ENCODE peak calls at places on chromosomes 6 and 20, in ten cellular contexts. One of them, this sample, is unnamed.

GRCh38 chr6:128327890-128328289 is 192.5 kb downstream of the PTPRK start:
- DNase-seq in SHP77: peak; percentile 29
- DNase-seq in activated CD4-positive, alpha-beta T cell treated with anti-CD3 and anti-CD28 coated beads for 36 hours: peak; percentile 30
- DNase-seq in activated naive CD8-positive, alpha-beta T cell treated with anti-CD3 and anti-CD28 coated beads, Interleukin-2, amount 50 U/mL, for 16 hours: no peak
- DNase-seq in cerebellar cortex: peak; percentile 35
- DNase-seq in memory B cell: peak; percentile 9
- DNase-seq in stimulated activated CD4-positive, alpha-beta T cell treated with anti-CD3 and anti-CD28 coated beads, Interleukin-12 subunit alpha, Interleukin-12 subunit beta, amount 100 ng/mL, for 4 hours: no peak
- DNase-seq in neuronal stem cell: no peak
- DNase-seq in EL: peak; percentile 40
- DNase-seq in stimulated activated CD8-positive, alpha-beta memory T cell treated with anti-CD3 and anti-CD28 coated beads, Interleukin-12 subunit alpha, Interleukin-12 subunit beta, amount 100 ng/mL, for 4 hours: no peak
- DNase-seq in this sample: peak; percentile 16

GRCh38 chr6:21586760-21587181 is 6.8 kb upstream of the SOX4 start:
- DNase-seq in SHP77: peak; percentile 89
- DNase-seq in activated CD4-positive, alpha-beta T cell treated with anti-CD3 and anti-CD28 coated beads for 36 hours: no peak
- DNase-seq in activated naive CD8-positive, alpha-beta T cell treated with anti-CD3 and anti-CD28 coated beads, Interleukin-2, amount 50 U/mL, for 16 hours: no peak
- DNase-seq in cerebellar cortex: peak; percentile 87
- DNase-seq in memory B cell: no peak
- DNase-seq in stimulated activated CD4-positive, alpha-beta T cell treated with anti-CD3 and anti-CD28 coated beads, Interleukin-12 subunit alpha, Interleukin-12 subunit beta, amount 100 ng/mL, for 4 hours: no peak
- DNase-seq in neuronal stem cell: no peak
- DNase-seq in EL: no peak
- DNase-seq in stimulated activated CD8-positive, alpha-beta memory T cell treated with anti-CD3 and anti-CD28 coated beads, Interleukin-12 subunit alpha, Interleukin-12 subunit beta, amount 100 ng/mL, for 4 hours: no peak
- DNase-seq in this sample: peak; percentile 95

GRCh38 chr20:54433653-54434052 is 41.7 kb upstream of the DOK5 start:
- DNase-seq in SHP77: peak; percentile 95
- DNase-seq in activated CD4-positive, alpha-beta T cell treated with anti-CD3 and anti-CD28 coated beads for 36 hours: no peak
- DNase-seq in activated naive CD8-positive, alpha-beta T cell treated with anti-CD3 and anti-CD28 coated beads, Interleukin-2, amount 50 U/mL, for 16 hours: no peak
- DNase-seq in cerebellar cortex: peak; percentile 94
- DNase-seq in memory B cell: no peak
- DNase-seq in stimulated activated CD4-positive, alpha-beta T cell treated with anti-CD3 and anti-CD28 coated beads, Interleukin-12 subunit alpha, Interleukin-12 subunit beta, amount 100 ng/mL, for 4 hours: no peak
- DNase-seq in neuronal stem cell: no peak
- DNase-seq in EL: no peak
- DNase-seq in stimulated activated CD8-positive, alpha-beta memory T cell treated with anti-CD3 and anti-CD28 coated beads, Interleukin-12 subunit alpha, Interleukin-12 subunit beta, amount 100 ng/mL, for 4 hours: no peak
- DNase-seq in this sample: no peak

GRCh38 chr6:84524636-84525035 is 239.8 kb downstream of the TBX18 start:
- DNase-seq in SHP77: no peak
- DNase-seq in activated CD4-positive, alpha-beta T cell treated with anti-CD3 and anti-CD28 coated beads for 36 hours: peak; percentile 5
- DNase-seq in activated naive CD8-positive, alpha-beta T cell treated with anti-CD3 and anti-CD28 coated beads, Interleukin-2, amount 50 U/mL, for 16 hours: no peak
- DNase-seq in cerebellar cortex: no peak
- DNase-seq in memory B cell: no peak
- DNase-seq in stimulated activated CD4-positive, alpha-beta T cell treated with anti-CD3 and anti-CD28 coated beads, Interleukin-12 subunit alpha, Interleukin-12 subunit beta, amount 100 ng/mL, for 4 hours: no peak
- DNase-seq in neuronal stem cell: no peak
- DNase-seq in EL: no peak
- DNase-seq in stimulated activated CD8-positive, alpha-beta memory T cell treated with anti-CD3 and anti-CD28 coated beads, Interleukin-12 subunit alpha, Interleukin-12 subunit beta, amount 100 ng/mL, for 4 hours: no peak
- DNase-seq in this sample: no peak

GRCh38 chr20:3744806-3745685 is 12.6 kb downstream of the HSPA12B start:
- DNase-seq in SHP77: peak; percentile 26
- DNase-seq in activated CD4-positive, alpha-beta T cell treated with anti-CD3 and anti-CD28 coated beads for 36 hours: peak; percentile 89
- DNase-seq in activated naive CD8-positive, alpha-beta T cell treated with anti-CD3 and anti-CD28 coated beads, Interleukin-2, amount 50 U/mL, for 16 hours: peak; percentile 47
- DNase-seq in cerebellar cortex: no peak
- DNase-seq in memory B cell: peak; percentile 46
- DNase-seq in stimulated activated CD4-positive, alpha-beta T cell treated with anti-CD3 and anti-CD28 coated beads, Interleukin-12 subunit alpha, Interleukin-12 subunit beta, amount 100 ng/mL, for 4 hours: peak; percentile 69
- DNase-seq in neuronal stem cell: peak; percentile 68
- DNase-seq in EL: no peak
- DNase-seq in stimulated activated CD8-positive, alpha-beta memory T cell treated with anti-CD3 and anti-CD28 coated beads, Interleukin-12 subunit alpha, Interleukin-12 subunit beta, amount 100 ng/mL, for 4 hours: peak; percentile 44
- DNase-seq in this sample: peak; percentile 85

GRCh38 chr6:46645265-46645664 is 7.4 kb downstream of the CYP39A1 start:
- DNase-seq in SHP77: no peak
- DNase-seq in activated CD4-positive, alpha-beta T cell treated with anti-CD3 and anti-CD28 coated beads for 36 hours: no peak
- DNase-seq in activated naive CD8-positive, alpha-beta T cell treated with anti-CD3 and anti-CD28 coated beads, Interleukin-2, amount 50 U/mL, for 16 hours: no peak
- DNase-seq in cerebellar cortex: no peak
- DNase-seq in memory B cell: no peak
- DNase-seq in stimulated activated CD4-positive, alpha-beta T cell treated with anti-CD3 and anti-CD28 coated beads, Interleukin-12 subunit alpha, Interleukin-12 subunit beta, amount 100 ng/mL, for 4 hours: no peak
- DNase-seq in neuronal stem cell: no peak
- DNase-seq in EL: no peak
- DNase-seq in stimulated activated CD8-positive, alpha-beta memory T cell treated with anti-CD3 and anti-CD28 coated beads, Interleukin-12 subunit alpha, Interleukin-12 subunit beta, amount 100 ng/mL, for 4 hours: no peak
- DNase-seq in this sample: no peak

GRCh38 chr6:135008072-135008940 is 46.3 kb downstream of the HBS1L start:
- DNase-seq in SHP77: no peak
- DNase-seq in activated CD4-positive, alpha-beta T cell treated with anti-CD3 and anti-CD28 coated beads for 36 hours: peak; percentile 26
- DNase-seq in activated naive CD8-positive, alpha-beta T cell treated with anti-CD3 and anti-CD28 coated beads, Interleukin-2, amount 50 U/mL, for 16 hours: no peak
- DNase-seq in cerebellar cortex: no peak
- DNase-seq in memory B cell: no peak
- DNase-seq in stimulated activated CD4-positive, alpha-beta T cell treated with anti-CD3 and anti-CD28 coated beads, Interleukin-12 subunit alpha, Interleukin-12 subunit beta, amount 100 ng/mL, for 4 hours: no peak
- DNase-seq in neuronal stem cell: no peak
- DNase-seq in EL: no peak
- DNase-seq in stimulated activated CD8-positive, alpha-beta memory T cell treated with anti-CD3 and anti-CD28 coated beads, Interleukin-12 subunit alpha, Interleukin-12 subunit beta, amount 100 ng/mL, for 4 hours: no peak
- DNase-seq in this sample: no peak

GRCh38 chr20:46127396-46128010 is 9.4 kb downstream of the CD40 start:
- DNase-seq in SHP77: no peak
- DNase-seq in activated CD4-positive, alpha-beta T cell treated with anti-CD3 and anti-CD28 coated beads for 36 hours: no peak
- DNase-seq in activated naive CD8-positive, alpha-beta T cell treated with anti-CD3 and anti-CD28 coated beads, Interleukin-2, amount 50 U/mL, for 16 hours: no peak
- DNase-seq in cerebellar cortex: peak; percentile 48
- DNase-seq in memory B cell: no peak
- DNase-seq in stimulated activated CD4-positive, alpha-beta T cell treated with anti-CD3 and anti-CD28 coated beads, Interleukin-12 subunit alpha, Interleukin-12 subunit beta, amount 100 ng/mL, for 4 hours: no peak
- DNase-seq in neuronal stem cell: no peak
- DNase-seq in EL: no peak
- DNase-seq in stimulated activated CD8-positive, alpha-beta memory T cell treated with anti-CD3 and anti-CD28 coated beads, Interleukin-12 subunit alpha, Interleukin-12 subunit beta, amount 100 ng/mL, for 4 hours: no peak
- DNase-seq in this sample: no peak

GRCh38 chr20:2206957-2207769 is 88.6 kb upstream of the TGM3 start:
- DNase-seq in SHP77: no peak
- DNase-seq in activated CD4-positive, alpha-beta T cell treated with anti-CD3 and anti-CD28 coated beads for 36 hours: peak; percentile 85
- DNase-seq in activated naive CD8-positive, alpha-beta T cell treated with anti-CD3 and anti-CD28 coated beads, Interleukin-2, amount 50 U/mL, for 16 hours: peak; percentile 47
- DNase-seq in cerebellar cortex: peak; percentile 27
- DNase-seq in memory B cell: peak; percentile 87
- DNase-seq in stimulated activated CD4-positive, alpha-beta T cell treated with anti-CD3 and anti-CD28 coated beads, Interleukin-12 subunit alpha, Interleukin-12 subunit beta, amount 100 ng/mL, for 4 hours: peak; percentile 78
- DNase-seq in neuronal stem cell: peak; percentile 73
- DNase-seq in EL: peak; percentile 76
- DNase-seq in stimulated activated CD8-positive, alpha-beta memory T cell treated with anti-CD3 and anti-CD28 coated beads, Interleukin-12 subunit alpha, Interleukin-12 subunit beta, amount 100 ng/mL, for 4 hours: peak; percentile 81
- DNase-seq in this sample: peak; percentile 55

GRCh38 chr20:51337126-51337805 is 205.3 kb downstream of the NFATC2 start:
- DNase-seq in SHP77: no peak
- DNase-seq in activated CD4-positive, alpha-beta T cell treated with anti-CD3 and anti-CD28 coated beads for 36 hours: no peak
- DNase-seq in activated naive CD8-positive, alpha-beta T cell treated with anti-CD3 and anti-CD28 coated beads, Interleukin-2, amount 50 U/mL, for 16 hours: no peak
- DNase-seq in cerebellar cortex: no peak
- DNase-seq in memory B cell: no peak
- DNase-seq in stimulated activated CD4-positive, alpha-beta T cell treated with anti-CD3 and anti-CD28 coated beads, Interleukin-12 subunit alpha, Interleukin-12 subunit beta, amount 100 ng/mL, for 4 hours: no peak
- DNase-seq in neuronal stem cell: no peak
- DNase-seq in EL: no peak
- DNase-seq in stimulated activated CD8-positive, alpha-beta memory T cell treated with anti-CD3 and anti-CD28 coated beads, Interleukin-12 subunit alpha, Interleukin-12 subunit beta, amount 100 ng/mL, for 4 hours: no peak
- DNase-seq in this sample: no peak

GRCh38 chr6:137571854-137572253 is 77.7 kb upstream of the OLIG3 start:
- DNase-seq in SHP77: no peak
- DNase-seq in activated CD4-positive, alpha-beta T cell treated with anti-CD3 and anti-CD28 coated beads for 36 hours: peak; percentile 77
- DNase-seq in activated naive CD8-positive, alpha-beta T cell treated with anti-CD3 and anti-CD28 coated beads, Interleukin-2, amount 50 U/mL, for 16 hours: peak; percentile 32
- DNase-seq in cerebellar cortex: peak; percentile 12
- DNase-seq in memory B cell: peak; percentile 53
- DNase-seq in stimulated activated CD4-positive, alpha-beta T cell treated with anti-CD3 and anti-CD28 coated beads, Interleukin-12 subunit alpha, Interleukin-12 subunit beta, amount 100 ng/mL, for 4 hours: peak; percentile 62
- DNase-seq in neuronal stem cell: peak; percentile 36
- DNase-seq in EL: peak; percentile 32
- DNase-seq in stimulated activated CD8-positive, alpha-beta memory T cell treated with anti-CD3 and anti-CD28 coated beads, Interleukin-12 subunit alpha, Interleukin-12 subunit beta, amount 100 ng/mL, for 4 hours: no peak
- DNase-seq in this sample: peak; percentile 72

GRCh38 chr20:2745060-2745910 is 52.7 kb downstream of the EBF4 start:
- DNase-seq in SHP77: no peak
- DNase-seq in activated CD4-positive, alpha-beta T cell treated with anti-CD3 and anti-CD28 coated beads for 36 hours: no peak
- DNase-seq in activated naive CD8-positive, alpha-beta T cell treated with anti-CD3 and anti-CD28 coated beads, Interleukin-2, amount 50 U/mL, for 16 hours: no peak
- DNase-seq in cerebellar cortex: no peak
- DNase-seq in memory B cell: no peak
- DNase-seq in stimulated activated CD4-positive, alpha-beta T cell treated with anti-CD3 and anti-CD28 coated beads, Interleukin-12 subunit alpha, Interleukin-12 subunit beta, amount 100 ng/mL, for 4 hours: no peak
- DNase-seq in neuronal stem cell: no peak
- DNase-seq in EL: no peak
- DNase-seq in stimulated activated CD8-positive, alpha-beta memory T cell treated with anti-CD3 and anti-CD28 coated beads, Interleukin-12 subunit alpha, Interleukin-12 subunit beta, amount 100 ng/mL, for 4 hours: no peak
- DNase-seq in this sample: no peak

GRCh38 chr6:41255638-41256246 is 27.6 kb downstream of the TREML4 start:
- DNase-seq in SHP77: no peak
- DNase-seq in activated CD4-positive, alpha-beta T cell treated with anti-CD3 and anti-CD28 coated beads for 36 hours: no peak
- DNase-seq in activated naive CD8-positive, alpha-beta T cell treated with anti-CD3 and anti-CD28 coated beads, Interleukin-2, amount 50 U/mL, for 16 hours: no peak
- DNase-seq in cerebellar cortex: no peak
- DNase-seq in memory B cell: no peak
- DNase-seq in stimulated activated CD4-positive, alpha-beta T cell treated with anti-CD3 and anti-CD28 coated beads, Interleukin-12 subunit alpha, Interleukin-12 subunit beta, amount 100 ng/mL, for 4 hours: no peak
- DNase-seq in neuronal stem cell: no peak
- DNase-seq in EL: no peak
- DNase-seq in stimulated activated CD8-positive, alpha-beta memory T cell treated with anti-CD3 and anti-CD28 coated beads, Interleukin-12 subunit alpha, Interleukin-12 subunit beta, amount 100 ng/mL, for 4 hours: no peak
- DNase-seq in this sample: no peak

GRCh38 chr20:11851646-11852045 is 66.0 kb upstream of the BTBD3 start:
- DNase-seq in SHP77: no peak
- DNase-seq in activated CD4-positive, alpha-beta T cell treated with anti-CD3 and anti-CD28 coated beads for 36 hours: no peak
- DNase-seq in activated naive CD8-positive, alpha-beta T cell treated with anti-CD3 and anti-CD28 coated beads, Interleukin-2, amount 50 U/mL, for 16 hours: no peak
- DNase-seq in cerebellar cortex: no peak
- DNase-seq in memory B cell: no peak
- DNase-seq in stimulated activated CD4-positive, alpha-beta T cell treated with anti-CD3 and anti-CD28 coated beads, Interleukin-12 subunit alpha, Interleukin-12 subunit beta, amount 100 ng/mL, for 4 hours: no peak
- DNase-seq in neuronal stem cell: no peak
- DNase-seq in EL: no peak
- DNase-seq in stimulated activated CD8-positive, alpha-beta memory T cell treated with anti-CD3 and anti-CD28 coated beads, Interleukin-12 subunit alpha, Interleukin-12 subunit beta, amount 100 ng/mL, for 4 hours: no peak
- DNase-seq in this sample: no peak

GRCh38 chr6:128572286-128572685 is 51.9 kb upstream of the PTPRK start:
- DNase-seq in SHP77: no peak
- DNase-seq in activated CD4-positive, alpha-beta T cell treated with anti-CD3 and anti-CD28 coated beads for 36 hours: no peak
- DNase-seq in activated naive CD8-positive, alpha-beta T cell treated with anti-CD3 and anti-CD28 coated beads, Interleukin-2, amount 50 U/mL, for 16 hours: no peak
- DNase-seq in cerebellar cortex: no peak
- DNase-seq in memory B cell: no peak
- DNase-seq in stimulated activated CD4-positive, alpha-beta T cell treated with anti-CD3 and anti-CD28 coated beads, Interleukin-12 subunit alpha, Interleukin-12 subunit beta, amount 100 ng/mL, for 4 hours: no peak
- DNase-seq in neuronal stem cell: no peak
- DNase-seq in EL: peak; percentile 70
- DNase-seq in stimulated activated CD8-positive, alpha-beta memory T cell treated with anti-CD3 and anti-CD28 coated beads, Interleukin-12 subunit alpha, Interleukin-12 subunit beta, amount 100 ng/mL, for 4 hours: no peak
- DNase-seq in this sample: no peak

GRCh38 chr6:27871919-27872633 is 40.1 kb downstream of the OR2B2 start:
- DNase-seq in SHP77: peak; percentile 92
- DNase-seq in activated CD4-positive, alpha-beta T cell treated with anti-CD3 and anti-CD28 coated beads for 36 hours: peak; percentile 84
- DNase-seq in activated naive CD8-positive, alpha-beta T cell treated with anti-CD3 and anti-CD28 coated beads, Interleukin-2, amount 50 U/mL, for 16 hours: peak; percentile 54
- DNase-seq in cerebellar cortex: peak; percentile 7
- DNase-seq in memory B cell: peak; percentile 73
- DNase-seq in stimulated activated CD4-positive, alpha-beta T cell treated with anti-CD3 and anti-CD28 coated beads, Interleukin-12 subunit alpha, Interleukin-12 subunit beta, amount 100 ng/mL, for 4 hours: peak; percentile 60
- DNase-seq in neuronal stem cell: peak; percentile 95
- DNase-seq in EL: peak; percentile 97
- DNase-seq in stimulated activated CD8-positive, alpha-beta memory T cell treated with anti-CD3 and anti-CD28 coated beads, Interleukin-12 subunit alpha, Interleukin-12 subunit beta, amount 100 ng/mL, for 4 hours: peak; percentile 61
- DNase-seq in this sample: peak; percentile 96

GRCh38 chr6:2111162-2111677 is 134.2 kb downstream of the GMDS start:
- DNase-seq in SHP77: no peak
- DNase-seq in activated CD4-positive, alpha-beta T cell treated with anti-CD3 and anti-CD28 coated beads for 36 hours: peak; percentile 24
- DNase-seq in activated naive CD8-positive, alpha-beta T cell treated with anti-CD3 and anti-CD28 coated beads, Interleukin-2, amount 50 U/mL, for 16 hours: no peak
- DNase-seq in cerebellar cortex: no peak
- DNase-seq in memory B cell: no peak
- DNase-seq in stimulated activated CD4-positive, alpha-beta T cell treated with anti-CD3 and anti-CD28 coated beads, Interleukin-12 subunit alpha, Interleukin-12 subunit beta, amount 100 ng/mL, for 4 hours: no peak
- DNase-seq in neuronal stem cell: no peak
- DNase-seq in EL: peak; percentile 68
- DNase-seq in stimulated activated CD8-positive, alpha-beta memory T cell treated with anti-CD3 and anti-CD28 coated beads, Interleukin-12 subunit alpha, Interleukin-12 subunit beta, amount 100 ng/mL, for 4 hours: no peak
- DNase-seq in this sample: no peak

GRCh38 chr6:133774356-133774755 is 114.6 kb upstream of the TCF21 start:
- DNase-seq in SHP77: no peak
- DNase-seq in activated CD4-positive, alpha-beta T cell treated with anti-CD3 and anti-CD28 coated beads for 36 hours: no peak
- DNase-seq in activated naive CD8-positive, alpha-beta T cell treated with anti-CD3 and anti-CD28 coated beads, Interleukin-2, amount 50 U/mL, for 16 hours: no peak
- DNase-seq in cerebellar cortex: no peak
- DNase-seq in memory B cell: no peak
- DNase-seq in stimulated activated CD4-positive, alpha-beta T cell treated with anti-CD3 and anti-CD28 coated beads, Interleukin-12 subunit alpha, Interleukin-12 subunit beta, amount 100 ng/mL, for 4 hours: no peak
- DNase-seq in neuronal stem cell: no peak
- DNase-seq in EL: peak; percentile 71
- DNase-seq in stimulated activated CD8-positive, alpha-beta memory T cell treated with anti-CD3 and anti-CD28 coated beads, Interleukin-12 subunit alpha, Interleukin-12 subunit beta, amount 100 ng/mL, for 4 hours: no peak
- DNase-seq in this sample: no peak

GRCh38 chr6:138655828-138656227 is 117.7 kb upstream of the CCDC28A start:
- DNase-seq in SHP77: no peak
- DNase-seq in activated CD4-positive, alpha-beta T cell treated with anti-CD3 and anti-CD28 coated beads for 36 hours: no peak
- DNase-seq in activated naive CD8-positive, alpha-beta T cell treated with anti-CD3 and anti-CD28 coated beads, Interleukin-2, amount 50 U/mL, for 16 hours: no peak
- DNase-seq in cerebellar cortex: no peak
- DNase-seq in memory B cell: no peak
- DNase-seq in stimulated activated CD4-positive, alpha-beta T cell treated with anti-CD3 and anti-CD28 coated beads, Interleukin-12 subunit alpha, Interleukin-12 subunit beta, amount 100 ng/mL, for 4 hours: no peak
- DNase-seq in neuronal stem cell: no peak
- DNase-seq in EL: no peak
- DNase-seq in stimulated activated CD8-positive, alpha-beta memory T cell treated with anti-CD3 and anti-CD28 coated beads, Interleukin-12 subunit alpha, Interleukin-12 subunit beta, amount 100 ng/mL, for 4 hours: no peak
- DNase-seq in this sample: no peak

GRCh38 chr6:142803027-142803426 is 141.9 kb downstream of the HIVEP2 start:
- DNase-seq in SHP77: no peak
- DNase-seq in activated CD4-positive, alpha-beta T cell treated with anti-CD3 and anti-CD28 coated beads for 36 hours: no peak
- DNase-seq in activated naive CD8-positive, alpha-beta T cell treated with anti-CD3 and anti-CD28 coated beads, Interleukin-2, amount 50 U/mL, for 16 hours: no peak
- DNase-seq in cerebellar cortex: no peak
- DNase-seq in memory B cell: no peak
- DNase-seq in stimulated activated CD4-positive, alpha-beta T cell treated with anti-CD3 and anti-CD28 coated beads, Interleukin-12 subunit alpha, Interleukin-12 subunit beta, amount 100 ng/mL, for 4 hours: no peak
- DNase-seq in neuronal stem cell: no peak
- DNase-seq in EL: no peak
- DNase-seq in stimulated activated CD8-positive, alpha-beta memory T cell treated with anti-CD3 and anti-CD28 coated beads, Interleukin-12 subunit alpha, Interleukin-12 subunit beta, amount 100 ng/mL, for 4 hours: no peak
- DNase-seq in this sample: no peak

GRCh38 chr6:138194221-138194620 is 24.1 kb downstream of the PBOV1 start:
- DNase-seq in SHP77: no peak
- DNase-seq in activated CD4-positive, alpha-beta T cell treated with anti-CD3 and anti-CD28 coated beads for 36 hours: no peak
- DNase-seq in activated naive CD8-positive, alpha-beta T cell treated with anti-CD3 and anti-CD28 coated beads, Interleukin-2, amount 50 U/mL, for 16 hours: no peak
- DNase-seq in cerebellar cortex: peak; percentile 80
- DNase-seq in memory B cell: no peak
- DNase-seq in stimulated activated CD4-positive, alpha-beta T cell treated with anti-CD3 and anti-CD28 coated beads, Interleukin-12 subunit alpha, Interleukin-12 subunit beta, amount 100 ng/mL, for 4 hours: no peak
- DNase-seq in neuronal stem cell: no peak
- DNase-seq in EL: no peak
- DNase-seq in stimulated activated CD8-positive, alpha-beta memory T cell treated with anti-CD3 and anti-CD28 coated beads, Interleukin-12 subunit alpha, Interleukin-12 subunit beta, amount 100 ng/mL, for 4 hours: no peak
- DNase-seq in this sample: no peak

GRCh38 chr6:109008061-109008460 is 86.6 kb downstream of the SESN1 start:
- DNase-seq in SHP77: no peak
- DNase-seq in activated CD4-positive, alpha-beta T cell treated with anti-CD3 and anti-CD28 coated beads for 36 hours: no peak
- DNase-seq in activated naive CD8-positive, alpha-beta T cell treated with anti-CD3 and anti-CD28 coated beads, Interleukin-2, amount 50 U/mL, for 16 hours: no peak
- DNase-seq in cerebellar cortex: no peak
- DNase-seq in memory B cell: no peak
- DNase-seq in stimulated activated CD4-positive, alpha-beta T cell treated with anti-CD3 and anti-CD28 coated beads, Interleukin-12 subunit alpha, Interleukin-12 subunit beta, amount 100 ng/mL, for 4 hours: no peak
- DNase-seq in neuronal stem cell: no peak
- DNase-seq in EL: no peak
- DNase-seq in stimulated activated CD8-positive, alpha-beta memory T cell treated with anti-CD3 and anti-CD28 coated beads, Interleukin-12 subunit alpha, Interleukin-12 subunit beta, amount 100 ng/mL, for 4 hours: no peak
- DNase-seq in this sample: no peak

GRCh38 chr6:22027226-22027725 is 269.6 kb downstream of the PRL start:
- DNase-seq in SHP77: no peak
- DNase-seq in activated CD4-positive, alpha-beta T cell treated with anti-CD3 and anti-CD28 coated beads for 36 hours: no peak
- DNase-seq in activated naive CD8-positive, alpha-beta T cell treated with anti-CD3 and anti-CD28 coated beads, Interleukin-2, amount 50 U/mL, for 16 hours: no peak
- DNase-seq in cerebellar cortex: no peak
- DNase-seq in memory B cell: no peak
- DNase-seq in stimulated activated CD4-positive, alpha-beta T cell treated with anti-CD3 and anti-CD28 coated beads, Interleukin-12 subunit alpha, Interleukin-12 subunit beta, amount 100 ng/mL, for 4 hours: no peak
- DNase-seq in neuronal stem cell: peak; percentile 20
- DNase-seq in EL: no peak
- DNase-seq in stimulated activated CD8-positive, alpha-beta memory T cell treated with anti-CD3 and anti-CD28 coated beads, Interleukin-12 subunit alpha, Interleukin-12 subunit beta, amount 100 ng/mL, for 4 hours: no peak
- DNase-seq in this sample: no peak

GRCh38 chr6:41637179-41638001 is 878 bp upstream of the MDFI start:
- DNase-seq in SHP77: no peak
- DNase-seq in activated CD4-positive, alpha-beta T cell treated with anti-CD3 and anti-CD28 coated beads for 36 hours: no peak
- DNase-seq in activated naive CD8-positive, alpha-beta T cell treated with anti-CD3 and anti-CD28 coated beads, Interleukin-2, amount 50 U/mL, for 16 hours: no peak
- DNase-seq in cerebellar cortex: no peak
- DNase-seq in memory B cell: no peak
- DNase-seq in stimulated activated CD4-positive, alpha-beta T cell treated with anti-CD3 and anti-CD28 coated beads, Interleukin-12 subunit alpha, Interleukin-12 subunit beta, amount 100 ng/mL, for 4 hours: no peak
- DNase-seq in neuronal stem cell: no peak
- DNase-seq in EL: no peak
- DNase-seq in stimulated activated CD8-positive, alpha-beta memory T cell treated with anti-CD3 and anti-CD28 coated beads, Interleukin-12 subunit alpha, Interleukin-12 subunit beta, amount 100 ng/mL, for 4 hours: no peak
- DNase-seq in this sample: no peak

This sample was measured in NCI-H526.